ENCODE peak calls at places on chromosomes 16 and 17, in seven cellular contexts. H is H1, D is mesendoderm, C is mesenchymal stem cell, M is IMR-90, B is H9, G is trophoblast cell. N is an unnamed sample.
A peak's percentile ranks its signal among the peaks of the same experiment; 100 is the strongest.

GRCh38 chr17:79129523-79129922 is 54.9 kb downstream of the ENGASE start:
- DNase-seq in H (no peak), D (no peak), C (no peak), M (no peak), B (no peak), G (no peak), N (no peak)

GRCh38 chr16:63876096-63876495 is 1245.8 kb downstream of the CDH11 start:
- DNase-seq in H (no peak), D (no peak), C (no peak), M (no peak), B (no peak), G (no peak), N (no peak)

GRCh38 chr16:17499223-17499902 is 28.6 kb upstream of the XYLT1 start:
- DNase-seq in H (no peak), D (no peak), C (no peak), M (no peak), B (no peak), G (peak; percentile 66), N (no peak)

GRCh38 chr17:8122391-8122922 is 1.4 kb downstream of the HES7 start:
- DNase-seq in H (no peak), D (peak; percentile 42), C (peak; percentile 77), M (peak; percentile 50), B (peak; percentile 75), G (no peak), N (no peak)

GRCh38 chr17:83009414-83010322 is 69.7 kb upstream of the METRNL start:
- DNase-seq in H (no peak), D (no peak), C (no peak), M (no peak), B (no peak), G (no peak), N (no peak)

GRCh38 chr16:87160752-87161337 is 156.3 kb downstream of the C16orf95 start:
- DNase-seq in H (no peak), D (no peak), C (no peak), M (no peak), B (no peak), G (no peak), N (no peak)

GRCh38 chr17:77963441-77963840 is 4.9 kb downstream of the TNRC6C start:
- DNase-seq in H (no peak), D (no peak), C (peak; percentile 79), M (peak; percentile 93), B (no peak), G (no peak), N (peak; percentile 53)

GRCh38 chr17:4657678-4658077 is 16.2 kb upstream of the ALOX15 start:
- DNase-seq in H (no peak), D (no peak), C (no peak), M (peak; percentile 25), B (no peak), G (no peak), N (no peak)

GRCh38 chr17:32503251-32504165 is 16.7 kb downstream of the CDK5R1 start:
- DNase-seq in H (no peak), D (no peak), C (peak; percentile 68), M (no peak), B (no peak), G (no peak), N (no peak)

GRCh38 chr17:8064590-8065019 is 22.9 kb downstream of the ALOX12B start:
- DNase-seq in H (no peak), D (no peak), C (no peak), M (no peak), B (no peak), G (no peak), N (no peak)

GRCh38 chr16:68486671-68487495 is 38.6 kb upstream of the SMPD3 start:
- DNase-seq in H (no peak), D (no peak), C (no peak), M (no peak), B (no peak), G (no peak), N (no peak)

GRCh38 chr17:50051082-50051576 is 4.8 kb upstream of the ITGA3 start:
- DNase-seq in H (no peak), D (peak; percentile 92), C (peak; percentile 84), M (peak; percentile 88), B (peak; percentile 75), G (peak; percentile 86), N (no peak)

GRCh38 chr16:50196736-50197135 is 43.6 kb downstream of the TENT4B start:
- DNase-seq in H (no peak), D (no peak), C (peak; percentile 42), M (peak; percentile 41), B (no peak), G (no peak), N (no peak)

GRCh38 chr17:47663997-47664941 is 14.6 kb downstream of the KPNB1 start:
- DNase-seq in H (no peak), D (peak; percentile 76), C (peak; percentile 65), M (peak; percentile 54), B (peak; percentile 79), G (peak; percentile 50), N (peak; percentile 63)

GRCh38 chr16:19033761-19034160 is 33.7 kb upstream of the COQ7 start:
- DNase-seq in H (no peak), D (no peak), C (no peak), M (no peak), B (no peak), G (no peak), N (no peak)

GRCh38 chr16:85496145-85496544 is 117.0 kb upstream of the GSE1 start:
- DNase-seq in H (no peak), D (no peak), C (no peak), M (no peak), B (no peak), G (no peak), N (no peak)
- H3K9ac ChIP-seq in H (no peak overlapping the region), D (no peak overlapping the region), C (no peak overlapping the region), M (no peak overlapping the region), B (no peak overlapping the region), G (no peak overlapping the region), N (no peak overlapping the region)

GRCh38 chr16:11047939-11048500 is 103.7 kb downstream of the CLEC16A start:
- DNase-seq in H (no peak), D (no peak), C (peak; percentile 20), M (no peak), B (no peak), G (no peak), N (no peak)
- H2BK5ac ChIP-seq in H (peak overlapping the region; percentile 24), D (no peak overlapping the region), C (no peak overlapping the region), M (peak overlapping the region; percentile 93), B (no peak overlapping the region), G (no peak overlapping the region), N (no peak overlapping the region)

GRCh38 chr17:73285916-73286862 is 24.5 kb upstream of the CPSF4L start:
- DNase-seq in H (no peak), D (no peak), C (no peak), M (no peak), B (no peak), G (no peak), N (no peak)

GRCh38 chr17:73283841-73284282 is 22.2 kb upstream of the CPSF4L start:
- DNase-seq in H (peak; percentile 23), D (peak; percentile 85), C (no peak), M (no peak), B (peak; percentile 95), G (no peak), N (peak; percentile 61)

GRCh38 chr17:73285603-73285908 is 23.9 kb upstream of the CPSF4L start:
- DNase-seq in H (no peak), D (no peak), C (no peak), M (no peak), B (no peak), G (no peak), N (no peak)

GRCh38 chr17:73284339-73284738 is 22.7 kb upstream of the CPSF4L start:
- DNase-seq in H (no peak), D (no peak), C (no peak), M (no peak), B (no peak), G (no peak), N (no peak)

GRCh38 chr17:73284906-73285602 is 23.4 kb upstream of the CPSF4L start:
- DNase-seq in H (no peak), D (no peak), C (no peak), M (no peak), B (no peak), G (no peak), N (no peak)
- H3K9ac ChIP-seq in H (no peak overlapping the region), D (no peak overlapping the region), C (no peak overlapping the region), M (no peak overlapping the region), B (no peak overlapping the region), G (no peak overlapping the region), N (peak overlapping the region; percentile 72)

GRCh38 chr17:75209061-75209460 is 3.6 kb downstream of the NUP85 start:
- DNase-seq in H (no peak), D (no peak), C (no peak), M (no peak), B (no peak), G (no peak), N (no peak)
- H2BK5ac ChIP-seq in H (no peak overlapping the region), D (no peak overlapping the region), C (no peak overlapping the region), M (no peak overlapping the region), B (no peak overlapping the region), G (no peak overlapping the region), N (no peak overlapping the region)

DNA sequence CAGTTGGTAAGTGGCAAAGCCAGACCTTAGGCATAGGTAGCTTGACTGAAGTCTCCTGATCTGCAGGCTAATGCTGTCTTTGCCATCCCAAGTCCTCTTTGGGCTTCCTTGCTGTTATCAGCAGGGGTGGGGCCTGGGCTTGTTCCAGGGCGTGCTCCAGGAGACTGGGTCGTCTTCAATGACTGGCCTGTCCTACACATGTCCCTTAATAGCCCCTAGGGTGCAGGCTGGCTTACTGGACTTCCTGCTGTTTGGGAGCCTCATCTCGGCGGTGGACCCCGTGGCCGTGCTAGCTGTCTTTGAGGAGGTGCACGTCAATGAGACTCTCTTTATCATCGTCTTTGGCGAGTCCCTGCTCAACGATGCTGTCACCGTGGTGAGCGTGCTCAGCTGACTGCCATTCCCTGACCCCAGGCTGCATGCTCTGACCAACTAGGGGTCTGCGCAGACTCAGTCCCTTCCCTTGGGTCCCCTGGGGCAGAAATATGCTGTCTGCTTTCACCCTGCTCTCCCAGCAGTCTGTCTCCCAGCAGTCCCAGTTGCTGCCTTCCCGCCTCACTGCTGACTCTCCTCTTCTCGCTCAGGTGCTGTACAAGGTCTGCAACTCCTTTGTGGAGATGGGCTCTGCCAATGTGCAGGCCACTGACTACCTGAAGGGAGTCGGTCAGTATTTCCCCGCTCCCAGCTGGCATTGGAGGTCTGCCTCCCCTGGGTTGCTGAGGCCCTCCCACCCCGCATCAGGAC is 6.2 kb downstream of the SLC9A5 start:
- DNase-seq in H (no peak), D (no peak), C (no peak), M (no peak), B (no peak), G (no peak), N (no peak)
- H3K9ac ChIP-seq in H (no peak overlapping the region), D (no peak overlapping the region), C (no peak overlapping the region), M (no peak overlapping the region), B (no peak overlapping the region), G (no peak overlapping the region), N (peak overlapping the region; percentile 67)